ENCODE peak calls at places on chromosomes 4 and X, in eight cellular contexts. Q, B, F, I, V, W, L and T are unnamed samples.

GRCh38 chr4:87077834-87078585 is 142.4 kb downstream of the KLHL8 start:
- DNase-seq in Q (no peak), B (no peak), F (no peak), I (no peak), V (no peak), W (no peak), L (no peak), T (no peak)

GRCh38 chr4:174739576-174739975 is 89.5 kb downstream of the GLRA3 start:
- DNase-seq in Q (no peak), B (no peak), F (no peak), I (no peak), V (no peak), W (no peak), L (no peak), T (no peak)

GRCh38 chr4:147518846-147519767 is 38.2 kb downstream of the EDNRA start:
- DNase-seq in Q (peak), B (peak), F (peak), I (peak), V (peak), W (peak), L (peak), T (peak)

GRCh38 chr4:823761-824460 is 2.0 kb downstream of the CPLX1 start:
- DNase-seq in Q (no peak), B (no peak), F (no peak), I (no peak), V (peak), W (no peak), L (no peak), T (no peak)

GRCh38 chr4:123699823-123700822 is 303.5 kb downstream of the SPRY1 start:
- DNase-seq in Q (no peak), B (no peak), F (no peak), I (no peak), V (no peak), W (peak), L (peak), T (peak)

GRCh38 chr4:83067058-83067639 is 32.2 kb downstream of the COPS4 start:
- DNase-seq in Q (no peak), B (no peak), F (no peak), I (no peak), V (no peak), W (no peak), L (no peak), T (no peak)

GRCh38 chr4:118367872-118368271 is 15.1 kb upstream of the PRSS12 start:
- DNase-seq in Q (no peak), B (no peak), F (peak), I (no peak), V (no peak), W (no peak), L (no peak), T (no peak)

GRCh38 chrX:73289039-73289438 is 74.4 kb upstream of the NAP1L2 start:
- DNase-seq in Q (no peak), B (no peak), F (no peak), I (no peak), V (no peak), W (no peak), L (no peak), T (no peak)

GRCh38 chrX:138847930-138848329 is 136.4 kb upstream of the FGF13 start:
- DNase-seq in Q (no peak), B (no peak), F (no peak), I (no peak), V (no peak), W (no peak), L (peak), T (no peak)

GRCh38 chr4:126209117-126209516 is 894.4 kb downstream of the FAT4 start:
- DNase-seq in Q (no peak), B (no peak), F (no peak), I (no peak), V (no peak), W (peak), L (no peak), T (no peak)

GRCh38 chr4:147723316-147723715 is 8.6 kb upstream of the ARHGAP10 start:
- DNase-seq in Q (no peak), B (no peak), F (no peak), I (peak), V (no peak), W (no peak), L (no peak), T (no peak)

GRCh38 chr4:8908206-8908893 is 36.7 kb upstream of the HMX1 start:
- DNase-seq in Q (no peak), B (no peak), F (no peak), I (no peak), V (peak), W (no peak), L (no peak), T (no peak)

GRCh38 chr4:19239565-19239964 is 1012.1 kb upstream of the SLIT2 start:
- DNase-seq in Q (no peak), B (no peak), F (no peak), I (no peak), V (no peak), W (no peak), L (peak), T (no peak)

GRCh38 chr4:38452009-38452408 is 212.0 kb upstream of the KLF3 start:
- DNase-seq in Q (no peak), B (no peak), F (no peak), I (no peak), V (no peak), W (no peak), L (no peak), T (no peak)

GRCh38 chr4:121728066-121728465 is 31.3 kb upstream of the ANXA5 start:
- DNase-seq in Q (no peak), B (no peak), F (no peak), I (no peak), V (no peak), W (peak), L (peak), T (peak)

GRCh38 chr4:127210877-127211276 is 421.9 kb upstream of the INTU start:
- DNase-seq in Q (no peak), B (no peak), F (no peak), I (no peak), V (no peak), W (no peak), L (no peak), T (no peak)

GRCh38 chr4:88138561-88138960 is 19.9 kb downstream of the ABCG2 start:
- DNase-seq in Q (no peak), B (no peak), F (no peak), I (no peak), V (no peak), W (peak), L (peak), T (no peak)

GRCh38 chrX:130330706-130331105 is 9.0 kb upstream of the SLC25A14 start:
- DNase-seq in Q (peak), B (peak), F (peak), I (no peak), V (peak), W (peak), L (peak), T (peak)